ENCODE peak calls at places on chromosomes 2 and 18, in four cellular contexts. P is HCT116, M is left lung, I is thoracic aorta. A is an unnamed sample.

GRCh38 chr2:71575966-71576365 is 122.6 kb downstream of the DYSF start:
- DNase-seq in P (no peak), M (no peak), I (no peak), A (no peak)

GRCh38 chr2:222024934-222025890 is 273.6 kb downstream of the PAX3 start:
- DNase-seq in M (no peak), P (peak; percentile 39), I (no peak), A (no peak)

GRCh38 chr2:85319811-85320210 is 8.0 kb downstream of the TGOLN2 start:
- DNase-seq in P (no peak), M (no peak), I (no peak), A (no peak)

GRCh38 chr2:159939946-159940345 is 122.5 kb downstream of the PLA2R1 start:
- DNase-seq in I (no peak), P (peak; percentile 6), M (no peak), A (no peak)

GRCh38 chr2:118808429-118808809 is 39.0 kb downstream of the EN1 start:
- DNase-seq in P (no peak), M (no peak), I (no peak), A (no peak)

GRCh38 chr18:8177330-8178016 is 431.8 kb upstream of the RAB12 start:
- DNase-seq in M (no peak), I (no peak), P (no peak), A (no peak)

GRCh38 chr2:97656905-97657587 is 6.8 kb downstream of the ACTR1B start:
- DNase-seq in I (no peak), P (no peak), M (no peak), A (no peak)

GRCh38 chr2:32422133-32422532 is 65.3 kb downstream of the BIRC6 start:
- DNase-seq in I (no peak), P (no peak), M (no peak), A (no peak)

GRCh38 chr2:234308814-234309195 is 188.1 kb downstream of the ARL4C start:
- DNase-seq in P (no peak), M (no peak), I (no peak), A (peak; percentile 30)

GRCh38 chr2:1623906-1624445 is 120.3 kb downstream of the PXDN start:
- DNase-seq in I (no peak), M (peak; percentile 10), P (no peak), A (no peak)

GRCh38 chr2:200695178-200695930 is 109.5 kb downstream of the AOX1 start:
- DNase-seq in P (no peak), I (no peak), M (no peak), A (no peak)

GRCh38 chr2:237156131-237156856 is 70.6 kb downstream of the COPS8 start:
- DNase-seq in P (no peak), M (no peak), I (peak; percentile 47), A (no peak)

GRCh38 chr2:203418271-203418670 is 90.1 kb downstream of the ABI2 start:
- DNase-seq in M (no peak), P (no peak), I (no peak), A (no peak)

GRCh38 chr2:82139979-82140611 is 1835.5 kb upstream of the LRRTM1 start:
- DNase-seq in P (no peak), M (no peak), I (no peak), A (no peak)

GRCh38 chr2:79128406-79128805 is 8.1 kb downstream of the REG1A start:
- DNase-seq in I (no peak), M (no peak), P (no peak), A (no peak)

GRCh38 chr2:197707316-197708213 is 2.4 kb downstream of the MARS2 start:
- DNase-seq in M (no peak), I (no peak), P (peak; percentile 24), A (no peak)

GRCh38 chr2:145530653-145531052 is 1010.7 kb upstream of the ZEB2 start:
- DNase-seq in M (no peak), I (no peak), P (no peak), A (no peak)

GRCh38 chr2:237866119-237866621 is 6.7 kb downstream of the RAMP1 start:
- DNase-seq in M (no peak), I (no peak), P (no peak), A (no peak)

GRCh38 chr2:115160523-115161521 is 718.4 kb downstream of the DPP10 start:
- DNase-seq in M (peak; percentile 31), P (no peak), I (no peak), A (no peak)

GRCh38 chr2:74281576-74281975 is 61.6 kb downstream of the SLC4A5 start:
- DNase-seq in P (no peak), M (no peak), I (no peak), A (no peak)

GRCh38 chr2:144331652-144332355 is 188.1 kb downstream of the ZEB2 start:
- DNase-seq in M (peak; percentile 71), P (peak; percentile 29), I (peak; percentile 14), A (no peak)

GRCh38 chr2:179857236-179857635 is 4.2 kb downstream of the ZNF385B start:
- DNase-seq in P (no peak), I (no peak), M (no peak), A (no peak)

GRCh38 chr18:28081516-28081915 is 95.4 kb downstream of the CDH2 start:
- DNase-seq in M (no peak), P (no peak), I (no peak), A (no peak)

GRCh38 chr2:43124667-43125057 is 101.7 kb downstream of the ZFP36L2 start:
- DNase-seq in M (no peak), P (no peak), I (no peak), A (no peak)

GRCh38 chr2:71923143-71923525 is 224.5 kb downstream of the CYP26B1 start:
- DNase-seq in M (no peak), P (no peak), I (no peak), A (no peak)

GRCh38 chr2:173962583-173963110 is 2.5 kb downstream of the SP3 start:
- DNase-seq in P (no peak), M (no peak), I (no peak), A (no peak)

GRCh38 chr2:143209570-143210445 is 80.6 kb downstream of the ARHGAP15 start:
- DNase-seq in P (no peak), I (no peak), M (no peak), A (no peak)

GRCh38 chr2:143210446-143210819 is 81.2 kb downstream of the ARHGAP15 start:
- DNase-seq in M (no peak), I (no peak), P (no peak), A (no peak)

DNA sequence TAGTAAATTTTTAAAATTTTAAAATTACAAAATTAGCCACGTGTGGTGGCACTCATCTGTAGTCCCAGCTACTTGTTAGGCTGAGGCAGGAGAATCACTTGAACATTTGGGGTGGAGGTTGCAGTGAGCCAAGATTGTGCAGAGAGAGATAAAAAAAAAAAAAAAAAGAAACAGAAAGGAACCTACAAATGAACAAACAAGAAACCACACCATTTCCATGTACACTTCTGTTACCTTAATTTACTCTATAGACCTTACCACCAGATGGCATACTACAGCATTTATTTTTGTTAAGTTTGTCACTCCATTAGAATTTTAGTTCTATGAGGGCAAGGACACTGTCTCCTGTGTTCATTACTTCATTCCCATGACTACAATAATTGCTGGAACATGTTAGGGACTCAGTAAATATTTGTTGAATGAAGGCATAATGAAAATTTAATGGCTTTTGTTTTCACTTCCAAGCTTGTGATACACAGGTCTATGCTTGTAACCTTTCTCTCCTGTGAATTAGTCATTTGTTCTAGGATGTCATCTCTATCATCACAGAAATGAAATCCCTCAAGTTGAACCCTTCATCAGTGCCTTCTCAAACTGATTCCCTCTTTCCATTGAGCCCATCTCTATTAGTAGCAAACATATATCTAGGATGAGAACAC is 76.0 kb downstream of the ARHGAP15 start:
- DNase-seq in P (peak; percentile 6), I (no peak), M (no peak), A (no peak)
- TF ChIP-seq CTCF in P (peak; percentile 12), I (no peak), M (no peak), A (peak; percentile 38)

GRCh38 chr2:10169053-10169578 is 46.6 kb downstream of the RRM2 start:
- DNase-seq in P (no peak), M (no peak), I (no peak), A (no peak)
- TF ChIP-seq CTCF in P (no peak), M (no peak), I (no peak), A (no peak)

GRCh38 chr2:130344578-130344977 is 1.9 kb downstream of the IMP4 start:
- DNase-seq in P (no peak), I (no peak), M (no peak), A (no peak)

GRCh38 chr2:130345091-130345490 is 2.4 kb downstream of the IMP4 start:
- DNase-seq in P (no peak), M (no peak), I (no peak), A (no peak)

GRCh38 chr2:130342020-130342532 is 621 bp upstream of the IMP4 start:
- DNase-seq in I (peak; percentile 66), P (peak; percentile 94), M (peak; percentile 94), A (peak; percentile 83)

GRCh38 chr2:130341562-130342019 is 1.1 kb upstream of the IMP4 start:
- DNase-seq in M (no peak), I (no peak), P (no peak), A (no peak)

DNA sequence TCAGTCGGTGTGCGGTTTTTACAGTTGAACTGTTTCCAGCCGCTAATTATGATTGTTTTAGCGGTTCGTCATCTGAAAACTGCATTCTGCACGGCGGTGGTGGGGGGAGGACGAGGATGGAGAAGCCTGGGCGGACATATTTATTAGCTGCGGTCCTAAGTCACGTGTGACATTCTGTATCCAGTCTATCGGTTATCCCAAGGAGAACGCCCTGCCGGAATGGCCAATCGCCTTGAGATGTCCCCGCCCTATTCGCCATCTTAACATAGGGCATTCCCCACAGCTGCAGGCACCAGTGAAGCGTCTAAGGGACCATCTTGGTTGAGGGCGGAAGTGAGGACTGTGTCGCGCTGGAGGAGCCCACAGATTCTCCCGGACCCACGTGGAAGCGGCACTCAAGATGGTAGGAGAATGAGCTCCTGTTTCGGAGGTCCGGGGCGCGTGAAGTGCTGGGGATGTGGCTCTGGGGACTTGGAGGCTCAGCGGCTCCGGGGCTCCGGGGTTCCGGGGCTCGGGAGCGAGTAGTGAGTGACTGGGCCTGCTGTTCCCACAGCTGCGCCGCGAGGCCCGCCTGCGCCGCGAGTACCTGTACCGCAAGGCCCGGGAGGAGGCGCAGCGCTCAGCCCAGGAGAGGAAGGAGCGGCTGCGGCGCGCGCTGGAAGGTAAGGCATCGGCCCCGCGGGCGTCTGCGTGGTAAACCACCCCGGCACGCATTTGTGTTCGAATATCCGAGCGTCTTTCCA is at the start of gene IMP4:
- DNase-seq in M (peak; percentile 98), P (peak; percentile 99), I (peak; percentile 98), A (peak; percentile 88)
- TF ChIP-seq CTCF in M (no peak), P (no peak), I (no peak), A (no peak)

GRCh38 chr2:80329491-80329890 is 24.9 kb upstream of the LRRTM1 start:
- DNase-seq in M (no peak), P (no peak), I (no peak), A (no peak)

GRCh38 chr2:80322958-80323357 is 18.4 kb upstream of the LRRTM1 start:
- DNase-seq in I (no peak), P (no peak), M (no peak), A (no peak)

GRCh38 chr2:80326861-80327260 is 22.3 kb upstream of the LRRTM1 start:
- DNase-seq in M (no peak), P (no peak), I (no peak), A (no peak)

GRCh38 chr2:80328033-80328635 is 23.6 kb upstream of the LRRTM1 start:
- DNase-seq in I (no peak), P (no peak), M (no peak), A (no peak)

GRCh38 chr2:80326214-80326613 is 21.7 kb upstream of the LRRTM1 start:
- DNase-seq in I (no peak), P (no peak), M (no peak), A (no peak)
- TF ChIP-seq CTCF in I (no peak), P (no peak), M (no peak), A (no peak)

GRCh38 chr2:227098162-227098515 is 65.9 kb downstream of the COL4A4 start:
- DNase-seq in M (no peak), P (no peak), I (no peak), A (no peak)
- TF ChIP-seq CTCF in M (no peak), P (no peak), I (no peak), A (no peak)